ENCODE peak calls at places on chromosomes 6 and 20, in six cellular contexts. F is HCT116, D is A549, C is IMR-90, S is SK-N-SH, X is H1. T is an unnamed sample.

GRCh38 chr6:38391909-38392614 is 247.7 kb downstream of the BTBD9 start:
- DNase-seq in F (no peak), D (no peak), C (peak; percentile 37), S (no peak), X (no peak), T (no peak)

GRCh38 chr6:164477126-164477525 is 832.3 kb downstream of the C6orf118 start:
- DNase-seq in F (no peak), D (no peak), C (no peak), S (no peak), X (no peak), T (no peak)

GRCh38 chr20:20568604-20569205 is 143.7 kb downstream of the RALGAPA2 start:
- DNase-seq in F (no peak), D (peak; percentile 59), C (peak; percentile 58), S (peak; percentile 31), X (no peak), T (no peak)

GRCh38 chr6:168791916-168792315 is 350.9 kb downstream of the SMOC2 start:
- DNase-seq in F (no peak), D (no peak), C (no peak), S (no peak), X (no peak), T (no peak)

GRCh38 chr6:68673255-68673654 is 38.2 kb downstream of the ADGRB3 start:
- DNase-seq in F (no peak), D (no peak), C (no peak), S (no peak), X (no peak), T (no peak)

GRCh38 chr20:19968488-19969073 is 48.6 kb upstream of the NAA20 start:
- DNase-seq in F (no peak), D (no peak), C (no peak), S (peak; percentile 54), X (no peak), T (no peak)

GRCh38 chr6:144151010-144151727 is 852 bp downstream of the STX11 start:
- DNase-seq in F (no peak), D (peak; percentile 3), C (no peak), S (no peak), X (no peak), T (peak; percentile 88)

GRCh38 chr6:159002432-159003160 is 2.6 kb upstream of the RSPH3 start:
- DNase-seq in F (peak; percentile 85), D (no peak), C (peak; percentile 61), S (no peak), X (no peak), T (no peak)

GRCh38 chr20:721876-722275 is 46.3 kb upstream of the SCRT2 start:
- DNase-seq in F (no peak), D (no peak), C (no peak), S (no peak), X (no peak), T (no peak)

GRCh38 chr6:31940256-31940664 is 5.6 kb upstream of the CFB start:
- DNase-seq in F (no peak), D (no peak), C (peak; percentile 55), S (no peak), X (no peak), T (no peak)

GRCh38 chr6:16471222-16471784 is 232.9 kb downstream of the GMPR start:
- DNase-seq in F (no peak), D (no peak), C (peak; percentile 49), S (no peak), X (no peak), T (peak; percentile 76)

DNA sequence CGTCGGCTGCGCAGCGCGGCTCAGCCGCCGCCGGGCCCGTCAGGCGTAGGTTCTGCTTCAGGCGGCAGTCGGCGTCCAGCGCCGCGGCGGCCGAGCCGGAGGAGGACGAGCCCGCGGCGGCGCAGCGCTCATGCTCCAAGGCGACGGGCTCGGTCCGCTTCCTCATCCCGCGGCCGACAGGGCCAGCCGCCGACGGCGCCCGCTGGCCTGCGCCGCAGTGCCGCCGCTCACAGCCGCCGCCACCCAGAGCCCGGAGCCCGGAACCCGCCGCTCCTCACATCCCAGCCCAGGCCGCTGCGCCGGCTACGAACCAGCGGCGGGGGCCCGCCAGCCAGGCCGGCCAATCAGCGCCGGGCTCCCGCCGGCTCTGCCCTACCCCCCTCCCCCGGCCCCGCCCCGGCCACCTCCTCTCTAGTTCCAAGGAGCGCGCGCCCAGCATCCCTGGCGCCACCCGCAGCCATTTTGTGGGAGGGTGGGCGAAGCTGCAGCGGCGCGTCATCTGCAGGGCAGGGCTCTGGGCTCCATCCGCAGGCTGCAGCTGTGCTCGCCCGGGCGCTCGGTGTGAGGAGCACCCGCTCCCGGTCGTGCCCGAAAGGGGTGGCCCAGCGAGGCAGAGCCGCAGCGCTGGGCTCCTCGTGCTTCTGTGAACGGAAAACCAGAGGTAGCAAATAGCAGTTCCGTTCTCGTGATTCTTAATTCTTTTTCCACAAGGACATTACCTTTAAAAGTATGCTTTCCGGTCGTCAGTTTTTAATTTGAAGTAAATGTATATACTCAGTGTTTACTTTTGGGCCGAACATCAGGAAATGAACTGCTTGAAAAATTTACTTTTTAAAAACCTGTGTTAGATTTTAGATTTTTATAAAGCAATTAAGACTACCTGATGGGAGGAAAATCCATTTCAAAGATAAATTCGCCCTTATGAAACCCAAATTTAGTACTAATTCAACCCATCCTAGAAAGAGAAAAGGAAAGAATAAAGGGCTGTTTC is at the start of gene ABHD12:
- DNase-seq in F (peak; percentile 81), D (peak; percentile 96), C (peak; percentile 95), S (peak; percentile 97), X (peak; percentile 92), T (peak; percentile 77)
- TF ChIP-seq RAD21 in F (peak; percentile 19), D (peak; percentile 20), C (peak; percentile 25), S (no peak), X (no peak), T (no peak)

DNA sequence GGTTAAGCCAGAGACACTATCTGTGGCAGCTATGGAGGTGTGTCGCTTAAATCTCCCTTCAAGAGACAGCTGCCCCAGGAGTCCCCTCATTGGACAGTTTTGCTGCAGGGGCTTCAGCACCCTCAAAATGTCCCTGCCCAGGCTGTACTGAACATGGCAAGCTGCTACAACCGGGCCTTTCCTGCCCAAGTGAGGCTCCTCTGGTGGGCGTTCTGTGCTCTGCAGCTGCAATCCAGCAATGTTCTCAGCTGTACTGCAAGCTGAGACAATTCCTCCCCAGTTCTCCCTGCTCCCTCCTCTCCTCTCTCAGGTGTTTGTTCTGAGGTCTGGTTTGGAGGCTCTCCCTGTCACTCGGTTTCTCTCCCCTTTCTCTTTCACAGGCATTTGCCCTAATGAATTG is 190.8 kb upstream of the LAMP5 start:
- DNase-seq in F (peak; percentile 7), D (peak; percentile 30), C (no peak), S (peak; percentile 16), X (no peak), T (no peak)
- TF ChIP-seq RAD21 in F (peak; percentile 12), D (peak; percentile 24), C (peak; percentile 36), S (peak; percentile 11), X (peak; percentile 62), T (no peak)

GRCh38 chr6:43953794-43954310 is 173.4 kb downstream of the MRPL14 start:
- DNase-seq in F (no peak), D (no peak), C (no peak), S (peak; percentile 61), X (peak; percentile 66), T (no peak)

GRCh38 chr6:43951756-43952675 is 175.2 kb downstream of the MRPL14 start:
- DNase-seq in F (no peak), D (no peak), C (no peak), S (no peak), X (no peak), T (no peak)

GRCh38 chr6:43953256-43953655 is 174.0 kb downstream of the MRPL14 start:
- DNase-seq in F (no peak), D (no peak), C (no peak), S (no peak), X (no peak), T (no peak)

GRCh38 chr6:43951063-43951755 is 176.0 kb downstream of the MRPL14 start:
- DNase-seq in F (peak; percentile 10), D (peak; percentile 28), C (no peak), S (peak; percentile 83), X (peak; percentile 85), T (no peak)

DNA sequence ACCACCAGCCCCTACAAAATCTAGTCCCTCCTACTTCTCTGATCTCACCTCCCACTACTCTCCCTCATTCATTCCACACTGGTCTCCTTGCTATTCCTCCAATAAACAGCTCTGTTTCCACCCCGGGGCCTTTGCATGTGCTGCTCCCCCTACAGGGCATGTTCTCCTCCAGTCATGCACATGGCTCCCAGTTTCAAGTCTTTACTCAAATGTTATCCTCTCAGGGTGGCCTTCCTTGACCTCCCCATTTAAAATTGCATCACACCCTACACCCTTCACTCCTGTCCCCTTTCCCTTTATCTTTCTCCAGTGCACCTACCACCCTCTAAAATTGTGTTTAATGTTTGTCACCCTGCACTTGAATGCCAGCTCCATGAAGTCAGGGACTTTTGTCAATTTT is 174.5 kb downstream of the MRPL14 start:
- DNase-seq in F (peak; percentile 21), D (peak; percentile 12), C (no peak), S (no peak), X (peak; percentile 43), T (no peak)
- TF ChIP-seq RAD21 in F (peak; percentile 9), D (no peak), C (no peak), S (no peak), X (no peak), T (no peak)

DNA sequence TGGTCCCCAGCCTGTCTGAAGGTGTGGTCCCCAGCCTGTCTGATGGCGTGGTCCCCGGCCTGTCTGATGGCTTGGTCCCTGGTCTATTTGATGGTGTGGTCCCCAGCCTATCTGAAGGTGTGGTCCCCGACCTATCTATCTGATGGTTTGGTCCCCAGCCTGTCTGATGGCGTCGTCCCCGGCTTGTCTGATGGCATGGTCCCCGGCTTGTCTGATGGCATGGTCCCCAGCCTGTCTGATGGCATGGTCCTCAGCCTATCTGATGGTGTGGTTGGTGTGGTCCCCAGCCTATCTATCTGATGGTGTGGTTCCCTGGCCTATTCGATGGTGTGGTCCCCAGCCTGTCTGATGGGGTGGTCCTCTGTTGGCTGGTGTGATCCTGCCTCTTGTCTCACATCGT is 18.2 kb upstream of the MRGBP start:
- DNase-seq in F (no peak), D (no peak), C (no peak), S (no peak), X (no peak), T (no peak)
- TF ChIP-seq RAD21 in F (no peak), D (no peak), C (no peak), S (no peak), X (no peak), T (no peak)